ENCODE peak calls at places on chromosome 12, in eight cellular contexts. C is substantia nigra, U is foreskin keratinocyte, J is cardiac muscle cell, Y is upper lobe of right lung, I is keratinocyte, S is OCI-LY7, R is mesendoderm. A is an unnamed sample.

GRCh38 chr12:101566318-101566717 is 28.5 kb upstream of the MYBPC1 start:
- DNase-seq in C (no peak), U (no peak), J (no peak), Y (no peak), I (no peak), S (no peak), R (peak; percentile 97), A (no peak)

GRCh38 chr12:39443704-39444234 is 849 bp upstream of the KIF21A start:
- DNase-seq in C (no peak), U (no peak), J (peak; percentile 17), Y (no peak), I (no peak), S (no peak), R (peak; percentile 13), A (no peak)

GRCh38 chr12:57726151-57726883 is 12.2 kb downstream of the AGAP2 start:
- DNase-seq in C (peak; percentile 74), U (peak; percentile 33), J (peak; percentile 87), Y (peak; percentile 90), I (peak; percentile 38), S (no peak), R (peak; percentile 86), A (no peak)

GRCh38 chr12:51009038-51009437 is 17.1 kb downstream of the SLC11A2 start:
- DNase-seq in C (peak; percentile 84), U (no peak), J (peak; percentile 17), Y (peak; percentile 88), I (no peak), S (no peak), R (no peak), A (no peak)

GRCh38 chr12:82708056-82708455 is 21.4 kb downstream of the TMTC2 start:
- DNase-seq in C (no peak), U (no peak), J (peak; percentile 47), Y (no peak), I (no peak), S (no peak), R (no peak), A (no peak)

GRCh38 chr12:16030729-16031128 is 119.6 kb downstream of the DERA start:
- DNase-seq in C (no peak), U (no peak), J (no peak), Y (no peak), I (no peak), S (no peak), R (no peak), A (no peak)

GRCh38 chr12:45671254-45671653 is 58.3 kb upstream of the ARID2 start:
- DNase-seq in C (no peak), U (no peak), J (peak; percentile 39), Y (no peak), I (no peak), S (no peak), R (no peak), A (no peak)

GRCh38 chr12:32893008-32893407 is 3.6 kb downstream of the PKP2 start:
- DNase-seq in C (no peak), U (no peak), J (no peak), Y (no peak), I (no peak), S (no peak), R (peak; percentile 94), A (no peak)

GRCh38 chr12:121989266-121989950 is 32.3 kb upstream of the BCL7A start:
- DNase-seq in C (no peak), U (no peak), J (no peak), Y (no peak), I (no peak), S (no peak), R (no peak), A (no peak)

GRCh38 chr12:105977256-105978051 is 161.3 kb downstream of the NUAK1 start:
- DNase-seq in C (no peak), U (no peak), J (peak; percentile 68), Y (no peak), I (no peak), S (no peak), R (no peak), A (no peak)

GRCh38 chr12:16588812-16589211 is 17.1 kb downstream of the LMO3 start:
- DNase-seq in C (no peak), U (no peak), J (no peak), Y (no peak), I (no peak), S (no peak), R (peak; percentile 75), A (no peak)

GRCh38 chr12:129080821-129081220 is 227.5 kb downstream of the GLT1D1 start:
- DNase-seq in C (no peak), U (no peak), J (no peak), Y (no peak), I (no peak), S (no peak), R (no peak), A (no peak)

GRCh38 chr12:110353211-110353965 is 50.1 kb downstream of the ANAPC7 start:
- DNase-seq in C (no peak), U (no peak), J (no peak), Y (no peak), I (no peak), S (no peak), R (no peak), A (no peak)

GRCh38 chr12:99977550-99977949 is 7.2 kb downstream of the ANKS1B start:
- DNase-seq in C (no peak), U (no peak), J (no peak), Y (no peak), I (no peak), S (no peak), R (no peak), A (no peak)

GRCh38 chr12:69157023-69157655 is 82.2 kb upstream of the CPSF6 start:
- DNase-seq in C (peak; percentile 78), U (peak; percentile 28), J (peak; percentile 90), Y (peak; percentile 94), I (peak; percentile 40), S (peak; percentile 91), R (peak; percentile 92), A (peak; percentile 12)

GRCh38 chr12:130347588-130347987 is 9.9 kb downstream of the PIWIL1 start:
- DNase-seq in C (no peak), U (no peak), J (no peak), Y (no peak), I (no peak), S (no peak), R (no peak), A (no peak)

GRCh38 chr12:3213768-3214167 is 136.6 kb downstream of the TSPAN9 start:
- DNase-seq in C (no peak), U (no peak), J (no peak), Y (no peak), I (no peak), S (no peak), R (no peak), A (no peak)

GRCh38 chr12:58888131-58888783 is 32.0 kb downstream of the LRIG3 start:
- DNase-seq in C (peak; percentile 36), U (peak; percentile 75), J (peak; percentile 91), Y (no peak), I (no peak), S (no peak), R (no peak), A (peak; percentile 37)

GRCh38 chr12:77064891-77065360 is 443 bp downstream of the E2F7 start:
- DNase-seq in C (no peak), U (no peak), J (no peak), Y (no peak), I (no peak), S (peak; percentile 42), R (no peak), A (no peak)

GRCh38 chr12:4379410-4379809 is at the start of gene FGF23:
- DNase-seq in C (no peak), U (no peak), J (peak; percentile 43), Y (no peak), I (no peak), S (no peak), R (peak; percentile 84), A (no peak)

GRCh38 chr12:78194448-78194847 is 363.8 kb downstream of the NAV3 start:
- DNase-seq in C (no peak), U (peak; percentile 11), J (peak; percentile 93), Y (no peak), I (no peak), S (no peak), R (no peak), A (peak; percentile 26)

GRCh38 chr12:20257311-20257710 is 111.0 kb upstream of the PDE3A start:
- DNase-seq in C (no peak), U (no peak), J (peak; percentile 25), Y (no peak), I (no peak), S (no peak), R (no peak), A (no peak)

GRCh38 chr12:108629824-108630476 is 3.7 kb downstream of the SELPLG start:
- DNase-seq in C (no peak), U (peak; percentile 62), J (peak; percentile 80), Y (peak; percentile 78), I (peak; percentile 66), S (no peak), R (peak; percentile 88), A (peak; percentile 41)

GRCh38 chr12:124537525-124538193 is 29.8 kb downstream of the NCOR2 start:
- DNase-seq in C (peak; percentile 82), U (no peak), J (no peak), Y (peak; percentile 91), I (no peak), S (no peak), R (no peak), A (no peak)
- H3K27ac ChIP-seq in C (peak overlapping the region; percentile 86), U (no peak overlapping the region), J (peak overlapping the region; percentile 88), Y (peak overlapping the region; percentile 63), I (no peak overlapping the region), S (no peak overlapping the region), R (no peak overlapping the region), A (no peak overlapping the region)

DNA sequence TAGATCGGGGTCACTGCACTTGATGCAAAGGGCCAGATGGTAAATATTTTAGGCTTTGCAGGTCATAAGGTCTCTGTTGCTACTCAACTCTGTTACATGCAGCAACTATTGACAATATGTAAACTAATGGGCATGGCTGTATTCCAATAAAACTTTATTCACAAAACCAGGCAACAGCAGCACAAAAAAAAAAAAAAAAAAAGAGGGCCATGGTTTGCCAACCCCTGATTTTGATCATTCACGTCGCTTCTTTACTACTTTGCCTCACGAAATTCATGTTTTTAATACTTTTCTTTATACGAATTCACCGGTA is 152.9 kb downstream of the RBM19 start:
- DNase-seq in C (no peak), U (no peak), J (no peak), Y (no peak), I (no peak), S (no peak), R (no peak), A (no peak)
- H3K27ac ChIP-seq in C (no peak overlapping the region), U (no peak overlapping the region), J (no peak overlapping the region), Y (no peak overlapping the region), I (no peak overlapping the region), S (no peak overlapping the region), R (no peak overlapping the region), A (no peak overlapping the region)

DNA sequence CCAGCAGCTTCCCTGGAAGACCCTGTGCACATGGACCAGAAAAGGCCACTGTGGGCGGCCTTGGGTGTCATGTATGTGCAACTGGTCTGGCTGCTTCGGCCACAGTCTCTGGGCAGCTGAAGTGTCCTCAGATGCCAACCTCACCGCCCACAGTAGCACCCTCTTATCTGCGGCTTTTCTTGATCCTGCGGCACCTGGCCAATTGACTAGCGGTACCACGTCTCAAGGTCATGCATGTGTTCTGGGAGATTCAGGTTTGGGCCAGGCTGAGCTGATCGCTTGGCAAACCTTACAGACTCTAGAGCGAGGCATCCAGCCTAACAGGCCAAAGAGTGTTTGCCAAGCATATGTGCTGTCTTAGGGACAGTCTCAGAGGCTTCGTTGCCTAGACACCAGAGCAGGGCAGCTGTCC is 60.7 kb downstream of the CACNA1C start:
- DNase-seq in C (peak; percentile 58), U (no peak), J (no peak), Y (peak; percentile 64), I (no peak), S (no peak), R (no peak), A (no peak)
- H3K27ac ChIP-seq in C (no peak overlapping the region), U (no peak overlapping the region), J (no peak overlapping the region), Y (no peak overlapping the region), I (no peak overlapping the region), S (no peak overlapping the region), R (no peak overlapping the region), A (no peak overlapping the region)

GRCh38 chr12:75207338-75208083 is 2.1 kb downstream of the KCNC2 start:
- DNase-seq in C (no peak), U (no peak), J (no peak), Y (peak; percentile 62), I (no peak), S (no peak), R (peak; percentile 34), A (no peak)
- H3K27ac ChIP-seq in C (no peak overlapping the region), U (no peak overlapping the region), J (no peak overlapping the region), Y (no peak overlapping the region), I (no peak overlapping the region), S (no peak overlapping the region), R (no peak overlapping the region), A (no peak overlapping the region)